ENCODE peak calls at places on chromosomes 6 and 20, in four cellular contexts. M is H54, I is smooth muscle cell of the brain vasculature, X is A549. Q is an unnamed sample.

GRCh38 chr6:659716-660581 is 3.0 kb upstream of the HUS1B start:
- DNase-seq in X (no peak), I (no peak), M (no peak), Q (no peak)

GRCh38 chr20:54668271-54669053 is 193.1 kb downstream of the DOK5 start:
- DNase-seq in X (peak), I (no peak), M (peak), Q (no peak)

GRCh38 chr20:48041078-48041780 is 255.9 kb upstream of the SULF2 start:
- DNase-seq in X (no peak), M (no peak), I (no peak), Q (no peak)

GRCh38 chr20:53238121-53238660 is 266.0 kb downstream of the TSHZ2 start:
- DNase-seq in X (no peak), I (no peak), M (no peak), Q (no peak)

GRCh38 chr6:121857551-121857950 is 422.1 kb downstream of the GJA1 start:
- DNase-seq in M (no peak), X (no peak), I (no peak), Q (no peak)

GRCh38 chr6:73577605-73578160 is 56.9 kb upstream of the EEF1A1 start:
- DNase-seq in M (no peak), I (no peak), X (no peak), Q (no peak)

GRCh38 chr20:8320306-8320705 is 188.2 kb downstream of the PLCB1 start:
- DNase-seq in M (no peak), X (no peak), I (no peak), Q (no peak)

GRCh38 chr6:53795702-53796450 is 1.1 kb downstream of the LRRC1 start:
- DNase-seq in I (no peak), X (no peak), M (no peak), Q (peak)

GRCh38 chr6:157898169-157898568 is 75.1 kb downstream of the SNX9 start:
- DNase-seq in X (no peak), I (no peak), M (no peak), Q (peak)

GRCh38 chr6:163405412-163406309 is 8.9 kb upstream of the QKI start:
- DNase-seq in X (no peak), I (no peak), M (no peak), Q (no peak)

GRCh38 chr20:17655286-17655651 is 26.8 kb downstream of the RRBP1 start:
- DNase-seq in M (no peak), I (no peak), X (no peak), Q (no peak)

GRCh38 chr6:56484669-56485068 is 158.0 kb downstream of the DST start:
- DNase-seq in M (peak), X (no peak), I (no peak), Q (no peak)

GRCh38 chr6:51630011-51630410 is 457.4 kb downstream of the PKHD1 start:
- DNase-seq in M (no peak), I (no peak), X (no peak), Q (no peak)

GRCh38 chr6:147506704-147507114 is 1.8 kb upstream of the SAMD5 start:
- DNase-seq in X (peak), M (peak), I (peak), Q (no peak)

GRCh38 chr6:48111575-48111974 is 578 bp upstream of the PTCHD4 start:
- DNase-seq in X (no peak), M (no peak), I (no peak), Q (no peak)

GRCh38 chr6:131136021-131136847 is 967 bp downstream of the AKAP7 start:
- DNase-seq in I (peak), M (no peak), X (peak), Q (no peak)

GRCh38 chr6:138800377-138801150 is 4.7 kb downstream of the ECT2L start:
- DNase-seq in M (no peak), I (no peak), X (no peak), Q (no peak)

GRCh38 chr20:64041781-64042771 is 6.1 kb downstream of the C20orf204 start:
- DNase-seq in I (no peak), M (no peak), X (no peak), Q (no peak)

GRCh38 chr20:2900845-2901592 is 27.7 kb downstream of the PTPRA start:
- DNase-seq in I (no peak), X (no peak), M (no peak), Q (no peak)

GRCh38 chr20:35771367-35771688 is 487 bp upstream of the PHF20 start:
- DNase-seq in X (no peak), I (no peak), M (no peak), Q (no peak)

GRCh38 chr6:51753635-51754034 is 333.8 kb downstream of the PKHD1 start:
- DNase-seq in X (no peak), M (peak), I (no peak), Q (no peak)

GRCh38 chr20:63441136-63441776 is 31.2 kb downstream of the KCNQ2 start:
- DNase-seq in I (no peak), X (no peak), M (no peak), Q (no peak)

GRCh38 chr20:50592282-50593004 is 82.3 kb downstream of the PTPN1 start:
- DNase-seq in I (no peak), M (no peak), X (no peak), Q (no peak)

GRCh38 chr20:9079038-9079731 is 10.3 kb downstream of the PLCB4 start:
- DNase-seq in X (no peak), I (no peak), M (no peak), Q (no peak)

GRCh38 chr20:48632017-48632824 is 195.6 kb downstream of the PREX1 start:
- DNase-seq in X (no peak), I (no peak), M (no peak), Q (no peak)

Q was measured in effector CD8-positive, alpha-beta T cell.